ENCODE peak calls at places on chromosomes 4 and X, in six cellular contexts. One of them, this sample, is unnamed.

GRCh38 chr4:98151145-98151929 is 8.1 kb upstream of the STPG2 start:
- DNase-seq in dermis blood vessel endothelial cell: no peak
- DNase-seq in activated naive CD4-positive, alpha-beta T cell treated with anti-CD3 and anti-CD28 coated beads, Interleukin-2, amount 50 U/mL, for 72 hours: no peak
- DNase-seq in lung microvascular endothelial cell: no peak
- DNase-seq in mammary epithelial cell: no peak
- DNase-seq in brain pericyte: no peak
- DNase-seq in this sample: no peak

GRCh38 chr4:82644731-82645126 is 82.9 kb upstream of the TMEM150C start:
- DNase-seq in brain pericyte: no peak
- DNase-seq in activated naive CD4-positive, alpha-beta T cell treated with anti-CD3 and anti-CD28 coated beads, Interleukin-2, amount 50 U/mL, for 72 hours: no peak
- DNase-seq in lung microvascular endothelial cell: no peak
- DNase-seq in dermis blood vessel endothelial cell: no peak
- DNase-seq in mammary epithelial cell: no peak
- DNase-seq in this sample: no peak

GRCh38 chrX:106170318-106170717 is 2.2 kb downstream of the PWWP3B start:
- DNase-seq in activated naive CD4-positive, alpha-beta T cell treated with anti-CD3 and anti-CD28 coated beads, Interleukin-2, amount 50 U/mL, for 72 hours: no peak
- DNase-seq in brain pericyte: no peak
- DNase-seq in dermis blood vessel endothelial cell: no peak
- DNase-seq in lung microvascular endothelial cell: peak; percentile 4
- DNase-seq in mammary epithelial cell: peak; percentile 8
- DNase-seq in this sample: peak; percentile 29

GRCh38 chrX:103107836-103108235 is 14.9 kb upstream of the NXF3 start:
- DNase-seq in activated naive CD4-positive, alpha-beta T cell treated with anti-CD3 and anti-CD28 coated beads, Interleukin-2, amount 50 U/mL, for 72 hours: no peak
- DNase-seq in mammary epithelial cell: no peak
- DNase-seq in dermis blood vessel endothelial cell: no peak
- DNase-seq in brain pericyte: no peak
- DNase-seq in lung microvascular endothelial cell: no peak
- DNase-seq in this sample: peak; percentile 45

GRCh38 chrX:66728818-66729271 is 90.0 kb upstream of the EDA2R start:
- DNase-seq in mammary epithelial cell: peak; percentile 55
- DNase-seq in activated naive CD4-positive, alpha-beta T cell treated with anti-CD3 and anti-CD28 coated beads, Interleukin-2, amount 50 U/mL, for 72 hours: peak; percentile 55
- DNase-seq in brain pericyte: peak; percentile 16
- DNase-seq in dermis blood vessel endothelial cell: peak; percentile 55
- DNase-seq in lung microvascular endothelial cell: peak; percentile 56
- DNase-seq in this sample: peak; percentile 79

GRCh38 chr4:189124149-189124758 is 816.4 kb upstream of the FRG1 start:
- DNase-seq in mammary epithelial cell: peak; percentile 33
- DNase-seq in dermis blood vessel endothelial cell: peak; percentile 69
- DNase-seq in brain pericyte: peak; percentile 32
- DNase-seq in activated naive CD4-positive, alpha-beta T cell treated with anti-CD3 and anti-CD28 coated beads, Interleukin-2, amount 50 U/mL, for 72 hours: no peak
- DNase-seq in lung microvascular endothelial cell: peak; percentile 87
- DNase-seq in this sample: peak; percentile 83

GRCh38 chr4:127698789-127699200 is 31.4 kb upstream of the SLC25A31 start:
- DNase-seq in mammary epithelial cell: peak; percentile 87
- DNase-seq in activated naive CD4-positive, alpha-beta T cell treated with anti-CD3 and anti-CD28 coated beads, Interleukin-2, amount 50 U/mL, for 72 hours: no peak
- DNase-seq in lung microvascular endothelial cell: no peak
- DNase-seq in dermis blood vessel endothelial cell: peak; percentile 5
- DNase-seq in brain pericyte: peak; percentile 34
- DNase-seq in this sample: peak; percentile 66

GRCh38 chrX:129262912-129263311 is 260.4 kb downstream of the SMARCA1 start:
- DNase-seq in dermis blood vessel endothelial cell: no peak
- DNase-seq in lung microvascular endothelial cell: no peak
- DNase-seq in activated naive CD4-positive, alpha-beta T cell treated with anti-CD3 and anti-CD28 coated beads, Interleukin-2, amount 50 U/mL, for 72 hours: no peak
- DNase-seq in mammary epithelial cell: no peak
- DNase-seq in brain pericyte: no peak
- DNase-seq in this sample: no peak

GRCh38 chr4:26360864-26361263 is 40.0 kb downstream of the RBPJ start:
- DNase-seq in activated naive CD4-positive, alpha-beta T cell treated with anti-CD3 and anti-CD28 coated beads, Interleukin-2, amount 50 U/mL, for 72 hours: no peak
- DNase-seq in brain pericyte: no peak
- DNase-seq in lung microvascular endothelial cell: no peak
- DNase-seq in dermis blood vessel endothelial cell: no peak
- DNase-seq in mammary epithelial cell: no peak
- DNase-seq in this sample: no peak

GRCh38 chrX:13151806-13152510 is 107.5 kb upstream of the FAM9C start:
- DNase-seq in brain pericyte: no peak
- DNase-seq in activated naive CD4-positive, alpha-beta T cell treated with anti-CD3 and anti-CD28 coated beads, Interleukin-2, amount 50 U/mL, for 72 hours: no peak
- DNase-seq in mammary epithelial cell: no peak
- DNase-seq in lung microvascular endothelial cell: no peak
- DNase-seq in dermis blood vessel endothelial cell: peak; percentile 49
- DNase-seq in this sample: no peak

GRCh38 chr4:167233523-167234387 is 539 bp downstream of the SPOCK3 start:
- DNase-seq in lung microvascular endothelial cell: peak; percentile 3
- DNase-seq in dermis blood vessel endothelial cell: no peak
- DNase-seq in activated naive CD4-positive, alpha-beta T cell treated with anti-CD3 and anti-CD28 coated beads, Interleukin-2, amount 50 U/mL, for 72 hours: no peak
- DNase-seq in mammary epithelial cell: peak; percentile 10
- DNase-seq in brain pericyte: no peak
- DNase-seq in this sample: peak; percentile 45

This sample was measured in adipocyte.